ENCODE peak calls at places on chromosomes 12 and 14, in nine cellular contexts. One of them, this sample, is unnamed.

GRCh38 chr14:69539631-69540410 is 34.9 kb downstream of the CCDC177 start:
- DNase-seq in A549: no peak
- DNase-seq in heart right ventricle: peak; percentile 23
- DNase-seq in neural progenitor cell: no peak
- DNase-seq in AG04449: no peak
- DNase-seq in breast epithelium: no peak
- DNase-seq in transverse colon: peak; percentile 21
- DNase-seq in GM10248: no peak
- DNase-seq in GM12865: no peak
- DNase-seq in this sample: peak; percentile 47

GRCh38 chr12:30067156-30067555 is 283.4 kb upstream of the TMTC1 start:
- DNase-seq in GM12865: no peak
- DNase-seq in GM10248: no peak
- DNase-seq in transverse colon: no peak
- DNase-seq in breast epithelium: no peak
- DNase-seq in AG04449: peak; percentile 46
- DNase-seq in heart right ventricle: no peak
- DNase-seq in A549: no peak
- DNase-seq in neural progenitor cell: no peak
- DNase-seq in this sample: no peak

GRCh38 chr12:51865757-51866270 is 17.3 kb upstream of the FIGNL2 start:
- DNase-seq in GM12865: no peak
- DNase-seq in AG04449: no peak
- DNase-seq in GM10248: no peak
- DNase-seq in transverse colon: no peak
- DNase-seq in heart right ventricle: no peak
- DNase-seq in A549: no peak
- DNase-seq in neural progenitor cell: peak; percentile 48
- DNase-seq in breast epithelium: no peak
- DNase-seq in this sample: no peak

GRCh38 chr12:11863478-11863906 is 207.2 kb upstream of the BCL2L14 start:
- DNase-seq in GM10248: no peak
- DNase-seq in AG04449: no peak
- DNase-seq in transverse colon: no peak
- DNase-seq in A549: no peak
- DNase-seq in breast epithelium: no peak
- DNase-seq in heart right ventricle: peak; percentile 30
- DNase-seq in neural progenitor cell: no peak
- DNase-seq in GM12865: no peak
- DNase-seq in this sample: no peak

GRCh38 chr14:69803753-69804152 is 6.7 kb upstream of the SLC10A1 start:
- DNase-seq in breast epithelium: no peak
- DNase-seq in AG04449: no peak
- DNase-seq in GM12865: no peak
- DNase-seq in GM10248: no peak
- DNase-seq in neural progenitor cell: no peak
- DNase-seq in transverse colon: no peak
- DNase-seq in A549: peak; percentile 44
- DNase-seq in heart right ventricle: no peak
- DNase-seq in this sample: no peak

GRCh38 chr14:55846852-55847471 is 267.0 kb downstream of the KTN1 start:
- DNase-seq in heart right ventricle: no peak
- DNase-seq in AG04449: no peak
- DNase-seq in A549: no peak
- DNase-seq in GM10248: no peak
- DNase-seq in neural progenitor cell: no peak
- DNase-seq in GM12865: peak; percentile 10
- DNase-seq in transverse colon: no peak
- DNase-seq in breast epithelium: no peak
- DNase-seq in this sample: no peak

GRCh38 chr12:62247242-62247641 is 13.0 kb upstream of the USP15 start:
- DNase-seq in heart right ventricle: no peak
- DNase-seq in neural progenitor cell: no peak
- DNase-seq in AG04449: no peak
- DNase-seq in A549: no peak
- DNase-seq in GM12865: no peak
- DNase-seq in breast epithelium: no peak
- DNase-seq in transverse colon: no peak
- DNase-seq in GM10248: no peak
- DNase-seq in this sample: no peak

GRCh38 chr14:24296341-24297157 is 3.0 kb downstream of the DHRS1 start:
- DNase-seq in AG04449: peak; percentile 79
- DNase-seq in heart right ventricle: peak; percentile 41
- DNase-seq in transverse colon: peak; percentile 54
- DNase-seq in neural progenitor cell: peak; percentile 75
- DNase-seq in GM12865: peak; percentile 92
- DNase-seq in breast epithelium: no peak
- DNase-seq in GM10248: peak; percentile 81
- DNase-seq in A549: peak; percentile 87
- DNase-seq in this sample: peak; percentile 68

GRCh38 chr12:42926232-42926631 is 336.7 kb upstream of the PRICKLE1 start:
- DNase-seq in GM12865: no peak
- DNase-seq in A549: no peak
- DNase-seq in GM10248: no peak
- DNase-seq in transverse colon: no peak
- DNase-seq in neural progenitor cell: no peak
- DNase-seq in AG04449: no peak
- DNase-seq in heart right ventricle: no peak
- DNase-seq in breast epithelium: no peak
- DNase-seq in this sample: no peak

GRCh38 chr12:124695861-124696260 is 128.4 kb upstream of the NCOR2 start:
- DNase-seq in AG04449: no peak
- DNase-seq in GM12865: no peak
- DNase-seq in GM10248: no peak
- DNase-seq in neural progenitor cell: peak; percentile 47
- DNase-seq in heart right ventricle: no peak
- DNase-seq in transverse colon: no peak
- DNase-seq in breast epithelium: no peak
- DNase-seq in A549: no peak
- DNase-seq in this sample: no peak

GRCh38 chr14:70713096-70713875 is 71.6 kb downstream of the TTC9 start:
- DNase-seq in heart right ventricle: no peak
- DNase-seq in A549: no peak
- DNase-seq in AG04449: no peak
- DNase-seq in GM10248: no peak
- DNase-seq in GM12865: no peak
- DNase-seq in breast epithelium: no peak
- DNase-seq in transverse colon: no peak
- DNase-seq in neural progenitor cell: peak; percentile 31
- DNase-seq in this sample: no peak

GRCh38 chr14:73243341-73243740 is 6.0 kb downstream of the PAPLN start:
- DNase-seq in GM10248: no peak
- DNase-seq in AG04449: no peak
- DNase-seq in GM12865: no peak
- DNase-seq in breast epithelium: no peak
- DNase-seq in heart right ventricle: no peak
- DNase-seq in A549: no peak
- DNase-seq in transverse colon: no peak
- DNase-seq in neural progenitor cell: no peak
- DNase-seq in this sample: no peak

GRCh38 chr14:23894687-23895419 is 58.7 kb upstream of the DHRS4 start:
- DNase-seq in GM10248: no peak
- DNase-seq in breast epithelium: no peak
- DNase-seq in heart right ventricle: no peak
- DNase-seq in AG04449: no peak
- DNase-seq in transverse colon: no peak
- DNase-seq in neural progenitor cell: no peak
- DNase-seq in A549: no peak
- DNase-seq in GM12865: no peak
- DNase-seq in this sample: no peak

GRCh38 chr12:68405292-68405900 is 73.2 kb upstream of the MDM1 start:
- DNase-seq in neural progenitor cell: no peak
- DNase-seq in GM10248: no peak
- DNase-seq in A549: no peak
- DNase-seq in transverse colon: no peak
- DNase-seq in AG04449: no peak
- DNase-seq in breast epithelium: no peak
- DNase-seq in heart right ventricle: no peak
- DNase-seq in GM12865: no peak
- DNase-seq in this sample: no peak

GRCh38 chr12:121388421-121388981 is 11.4 kb upstream of the RNF34 start:
- DNase-seq in heart right ventricle: no peak
- DNase-seq in neural progenitor cell: no peak
- DNase-seq in GM10248: no peak
- DNase-seq in A549: no peak
- DNase-seq in breast epithelium: no peak
- DNase-seq in GM12865: no peak
- DNase-seq in transverse colon: no peak
- DNase-seq in AG04449: peak; percentile 42
- DNase-seq in this sample: no peak

GRCh38 chr12:83826112-83826511 is 1086.5 kb downstream of the SLC6A15 start:
- DNase-seq in neural progenitor cell: peak; percentile 55
- DNase-seq in A549: no peak
- DNase-seq in GM12865: peak; percentile 49
- DNase-seq in transverse colon: no peak
- DNase-seq in GM10248: peak; percentile 34
- DNase-seq in breast epithelium: no peak
- DNase-seq in heart right ventricle: no peak
- DNase-seq in AG04449: no peak
- DNase-seq in this sample: peak; percentile 3

DNA sequence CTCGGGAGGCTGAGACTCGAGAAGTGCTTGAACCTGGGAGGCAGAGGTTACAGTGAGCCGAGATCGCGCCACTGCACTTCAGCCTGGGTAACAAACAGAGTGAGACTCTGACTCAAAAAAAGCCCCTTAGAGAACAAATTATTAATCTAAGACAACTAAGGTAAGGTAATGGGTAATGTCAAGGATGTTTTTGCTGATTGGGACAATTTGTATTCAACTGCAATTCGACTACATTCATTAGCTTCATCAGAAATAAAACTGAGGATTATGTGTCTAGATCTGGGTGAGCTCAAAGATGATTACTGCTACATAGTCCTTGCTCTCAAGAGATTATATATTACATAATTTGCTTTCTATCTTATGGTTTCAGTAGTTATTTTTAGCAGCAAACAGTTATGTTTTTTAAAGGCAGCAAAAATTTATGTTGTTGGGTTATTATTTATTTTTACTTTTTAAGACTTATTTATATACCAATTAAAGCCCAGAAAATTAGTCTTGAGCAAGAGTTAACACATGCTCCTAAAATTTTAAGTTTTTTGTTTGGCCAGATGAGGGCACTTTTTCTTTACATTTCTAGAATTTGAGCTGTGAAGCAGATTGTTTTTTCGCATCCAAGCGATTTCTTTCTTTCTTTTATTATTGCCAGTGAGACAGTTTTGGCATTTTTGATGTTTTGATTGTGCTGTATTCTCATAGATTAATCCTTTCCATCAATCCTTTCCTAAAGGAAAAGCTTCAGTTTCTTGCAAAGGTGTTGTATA is 52.3 kb downstream of the PLEKHA5 start:
- DNase-seq in heart right ventricle: no peak
- DNase-seq in neural progenitor cell: no peak
- DNase-seq in GM10248: no peak
- DNase-seq in transverse colon: no peak
- DNase-seq in A549: no peak
- DNase-seq in AG04449: no peak
- DNase-seq in breast epithelium: no peak
- DNase-seq in GM12865: no peak
- DNase-seq in this sample: no peak
- TF ChIP-seq CTCF in heart right ventricle: peak; percentile 34
- TF ChIP-seq CTCF in neural progenitor cell: peak; percentile 12
- TF ChIP-seq CTCF in GM10248: no peak
- TF ChIP-seq CTCF in transverse colon: no peak
- TF ChIP-seq CTCF in A549: peak; percentile 45
- TF ChIP-seq CTCF in AG04449: no peak
- TF ChIP-seq CTCF in breast epithelium: no peak
- TF ChIP-seq CTCF in GM12865: no peak
- TF ChIP-seq CTCF in this sample: peak; percentile 6

GRCh38 chr14:57865450-57866198 is at the start of gene SLC35F4:
- DNase-seq in GM12865: no peak
- DNase-seq in A549: peak; percentile 5
- DNase-seq in GM10248: peak; percentile 24
- DNase-seq in neural progenitor cell: peak; percentile 92
- DNase-seq in heart right ventricle: no peak
- DNase-seq in transverse colon: no peak
- DNase-seq in breast epithelium: no peak
- DNase-seq in AG04449: no peak
- DNase-seq in this sample: no peak
- TF ChIP-seq CTCF in GM12865: no peak
- TF ChIP-seq CTCF in A549: no peak
- TF ChIP-seq CTCF in GM10248: no peak
- TF ChIP-seq CTCF in neural progenitor cell: peak; percentile 25
- TF ChIP-seq CTCF in heart right ventricle: no peak
- TF ChIP-seq CTCF in transverse colon: no peak
- TF ChIP-seq CTCF in breast epithelium: no peak
- TF ChIP-seq CTCF in AG04449: no peak
- TF ChIP-seq CTCF in this sample: no peak

GRCh38 chr12:2691001-2691339 is 103.8 kb upstream of the FKBP4 start:
- DNase-seq in GM12865: peak; percentile 42
- DNase-seq in AG04449: no peak
- DNase-seq in A549: no peak
- DNase-seq in neural progenitor cell: peak; percentile 74
- DNase-seq in breast epithelium: no peak
- DNase-seq in transverse colon: peak; percentile 49
- DNase-seq in heart right ventricle: no peak
- DNase-seq in GM10248: no peak
- DNase-seq in this sample: no peak
- TF ChIP-seq CTCF in GM12865: no peak
- TF ChIP-seq CTCF in AG04449: peak; percentile 14
- TF ChIP-seq CTCF in A549: no peak
- TF ChIP-seq CTCF in neural progenitor cell: peak; percentile 59
- TF ChIP-seq CTCF in breast epithelium: no peak
- TF ChIP-seq CTCF in transverse colon: no peak
- TF ChIP-seq CTCF in heart right ventricle: peak; percentile 18
- TF ChIP-seq CTCF in GM10248: no peak
- TF ChIP-seq CTCF in this sample: no peak

GRCh38 chr12:89708793-89709156 is at the start of gene ATP2B1:
- DNase-seq in breast epithelium: peak; percentile 81
- DNase-seq in GM10248: peak; percentile 90
- DNase-seq in AG04449: no peak
- DNase-seq in heart right ventricle: peak; percentile 89
- DNase-seq in A549: peak; percentile 60
- DNase-seq in transverse colon: peak; percentile 92
- DNase-seq in neural progenitor cell: peak; percentile 95
- DNase-seq in GM12865: peak; percentile 96
- DNase-seq in this sample: peak; percentile 75
- TF ChIP-seq CTCF in breast epithelium: no peak
- TF ChIP-seq CTCF in GM10248: no peak
- TF ChIP-seq CTCF in AG04449: peak; percentile 40
- TF ChIP-seq CTCF in heart right ventricle: peak; percentile 41
- TF ChIP-seq CTCF in A549: no peak
- TF ChIP-seq CTCF in transverse colon: no peak
- TF ChIP-seq CTCF in neural progenitor cell: no peak
- TF ChIP-seq CTCF in GM12865: no peak
- TF ChIP-seq CTCF in this sample: no peak